ENCODE peak calls at places on chromosomes 16 and 17, in five cellular contexts. A is sigmoid colon, B is vagina, L is prostate gland, V is transverse colon. R is an unnamed sample.

GRCh38 chr16:68270353-68270752 is 6.0 kb downstream of the SLC7A6 start:
- DNase-seq in A (no peak), B (no peak), L (no peak), V (no peak), R (no peak)

GRCh38 chr16:85323230-85323960 is 211.1 kb upstream of the CIBAR2 start:
- DNase-seq in A (no peak), B (no peak), L (no peak), V (no peak), R (no peak)

GRCh38 chr17:66123163-66123562 is 68.8 kb downstream of the CEP112 start:
- DNase-seq in A (no peak), B (no peak), L (no peak), V (no peak), R (no peak)

GRCh38 chr17:44220211-44221071 is 966 bp upstream of the UBTF start:
- DNase-seq in A (peak), B (no peak), L (peak), V (peak), R (peak)

GRCh38 chr16:508884-509736 is 18.4 kb upstream of the CAPN15 start:
- DNase-seq in A (no peak), B (no peak), L (no peak), V (peak), R (no peak)

GRCh38 chr16:55053071-55053415 is 122.4 kb downstream of the IRX5 start:
- DNase-seq in A (peak), B (no peak), L (no peak), V (no peak), R (peak)

GRCh38 chr17:28741358-28742349 is 2.2 kb upstream of the TRAF4 start:
- DNase-seq in A (no peak), B (no peak), L (no peak), V (peak), R (peak)

GRCh38 chr17:50817838-50818237 is 17.5 kb upstream of the WFIKKN2 start:
- DNase-seq in A (no peak), B (no peak), L (no peak), V (no peak), R (no peak)

GRCh38 chr16:74460542-74460941 is 39.3 kb upstream of the CLEC18B start:
- DNase-seq in A (no peak), B (no peak), L (no peak), V (no peak), R (no peak)

GRCh38 chr17:81128338-81128737 is 37.0 kb upstream of the PVALEF start:
- DNase-seq in A (no peak), B (no peak), L (no peak), V (no peak), R (no peak)

GRCh38 chr17:48759288-48759687 is 30.7 kb upstream of the HOXB13 start:
- DNase-seq in A (no peak), B (no peak), L (no peak), V (no peak), R (no peak)

GRCh38 chr17:43548689-43549379 is 2.7 kb upstream of the ETV4 start:
- DNase-seq in A (no peak), B (no peak), L (no peak), V (no peak), R (no peak)

GRCh38 chr17:49858796-49859195 is 10.9 kb upstream of the TAC4 start:
- DNase-seq in A (no peak), B (no peak), L (no peak), V (no peak), R (no peak)

GRCh38 chr16:80592273-80592672 is 51.5 kb downstream of the DYNLRB2 start:
- DNase-seq in A (no peak), B (no peak), L (no peak), V (no peak), R (no peak)

GRCh38 chr17:39213852-39214251 is 11.9 kb downstream of the STAC2 start:
- DNase-seq in A (no peak), B (no peak), L (no peak), V (no peak), R (no peak)

GRCh38 chr17:2253768-2254406 is 49.7 kb downstream of the SMG6 start:
- DNase-seq in A (no peak), B (no peak), L (no peak), V (no peak), R (no peak)

GRCh38 chr17:18862011-18862410 is 4.1 kb downstream of the PRPSAP2 start:
- DNase-seq in A (no peak), B (no peak), L (no peak), V (no peak), R (no peak)

GRCh38 chr17:80224683-80225082 is 4.5 kb downstream of the SLC26A11 start:
- DNase-seq in A (no peak), B (no peak), L (no peak), V (no peak), R (no peak)

GRCh38 chr16:26762596-26762995 is 304.1 kb upstream of the C16orf82 start:
- DNase-seq in A (no peak), B (no peak), L (no peak), V (no peak), R (no peak)

GRCh38 chr16:71303938-71304337 is 14.7 kb upstream of the CMTR2 start:
- DNase-seq in A (no peak), B (no peak), L (no peak), V (no peak), R (no peak)

GRCh38 chr17:18139498-18139897 is 30.9 kb downstream of the MYO15A start:
- DNase-seq in A (no peak), B (no peak), L (no peak), V (no peak), R (no peak)

GRCh38 chr17:1438593-1439083 is 17.4 kb downstream of the CRK start:
- DNase-seq in A (no peak), B (no peak), L (no peak), V (no peak), R (no peak)

GRCh38 chr17:81685108-81685507 is 1.3 kb downstream of the HGS start:
- DNase-seq in A (no peak), B (no peak), L (no peak), V (no peak), R (no peak)

GRCh38 chr16:17940584-17940983 is 396.0 kb downstream of the NPIPA8 start:
- DNase-seq in A (no peak), B (no peak), L (no peak), V (no peak), R (no peak)

GRCh38 chr16:12311309-12311708 is 334.8 kb downstream of the SNX29 start:
- DNase-seq in A (no peak), B (no peak), L (no peak), V (no peak), R (no peak)

GRCh38 chr17:18321309-18321708 is 6.2 kb downstream of the SMCR8 start:
- DNase-seq in A (peak), B (no peak), L (no peak), V (no peak), R (peak)

GRCh38 chr16:17590711-17591654 is 120.2 kb upstream of the XYLT1 start:
- DNase-seq in A (no peak), B (no peak), L (no peak), V (no peak), R (no peak)

GRCh38 chr17:7354262-7354781 is 634 bp upstream of the TMEM95 start:
- DNase-seq in A (no peak), B (no peak), L (no peak), V (peak), R (no peak)

GRCh38 chr16:52470601-52471000 is 76.3 kb downstream of the TOX3 start:
- DNase-seq in A (no peak), B (no peak), L (no peak), V (no peak), R (no peak)

GRCh38 chr16:80982646-80983045 is 24.0 kb downstream of the CMC2 start:
- DNase-seq in A (no peak), B (no peak), L (no peak), V (no peak), R (no peak)

GRCh38 chr17:61245706-61246135 is 153.9 kb upstream of the TBX2 start:
- DNase-seq in A (no peak), B (no peak), L (no peak), V (no peak), R (no peak)

GRCh38 chr17:36907407-36907806 is 29.9 kb upstream of the LHX1 start:
- DNase-seq in A (no peak), B (no peak), L (no peak), V (no peak), R (no peak)

GRCh38 chr16:7614022-7614795 is 281.6 kb downstream of the RBFOX1 start:
- DNase-seq in A (no peak), B (no peak), L (no peak), V (no peak), R (no peak)

GRCh38 chr16:7613518-7613917 is 280.9 kb downstream of the RBFOX1 start:
- DNase-seq in A (no peak), B (no peak), L (no peak), V (no peak), R (no peak)

GRCh38 chr16:7615565-7615964 is 282.9 kb downstream of the RBFOX1 start:
- DNase-seq in A (no peak), B (no peak), L (no peak), V (no peak), R (no peak)
- TF ChIP-seq CTCF in A (no peak), B (no peak), L (no peak), V (no peak), R (no peak)

DNA sequence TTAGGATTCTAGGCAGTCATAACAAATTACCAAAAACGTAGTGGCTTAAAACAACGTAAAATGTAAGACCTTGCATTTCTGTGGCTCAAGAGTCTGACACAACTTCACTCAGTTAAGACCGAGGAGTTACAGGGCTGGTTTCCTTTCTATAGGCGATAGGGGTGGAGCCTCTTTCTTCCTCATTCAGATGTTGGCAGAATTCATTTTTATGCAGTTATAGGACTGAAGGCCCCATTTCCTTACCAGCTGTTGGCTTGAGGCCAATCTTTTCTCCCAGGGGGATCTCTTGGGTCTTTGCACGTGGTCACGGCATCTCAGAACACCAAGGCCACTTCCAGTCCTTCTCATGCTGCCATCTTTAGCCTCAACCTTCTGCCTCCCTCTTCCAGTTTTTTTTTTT is 145.2 kb downstream of the KCNJ2 start:
- DNase-seq in A (no peak), B (no peak), L (no peak), V (no peak), R (no peak)
- TF ChIP-seq POLR2A in A (no peak), B (no peak), L (no peak), V (no peak), R (no peak)

DNA sequence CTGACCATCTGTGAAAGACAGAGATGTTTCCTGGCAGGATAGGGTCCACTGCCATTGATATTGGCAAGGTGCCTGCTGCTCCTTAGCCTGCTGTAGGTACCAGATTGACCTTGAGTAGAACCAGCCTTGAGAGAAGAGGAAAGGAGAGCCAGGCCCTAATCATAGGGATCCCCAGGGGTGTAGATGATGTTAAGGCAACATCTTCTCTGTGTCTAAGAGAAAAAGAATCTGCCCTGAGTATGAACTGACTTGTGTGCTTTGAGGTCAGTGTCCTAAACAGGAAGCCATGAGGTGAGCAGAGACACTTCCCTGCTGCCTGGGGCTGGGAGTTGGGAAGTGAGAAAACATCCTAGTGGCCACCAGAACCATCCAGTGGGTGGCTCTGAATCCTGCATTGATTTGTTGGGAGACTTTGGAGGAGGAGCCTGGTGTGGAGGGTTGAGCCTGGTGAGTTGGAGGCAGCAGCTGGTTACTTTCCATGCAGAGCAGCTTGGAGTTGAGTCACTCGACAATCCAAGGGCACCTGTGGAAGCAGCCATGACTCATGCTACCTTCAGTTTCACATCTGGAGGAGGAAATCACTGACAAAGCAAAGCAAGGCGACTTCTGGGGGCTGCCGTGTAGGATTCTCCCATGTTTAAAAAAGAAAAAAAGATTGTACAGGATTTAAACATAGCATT is 47.8 kb downstream of the BMERB1 start:
- DNase-seq in A (peak), B (no peak), L (peak), V (peak), R (no peak)
- TF ChIP-seq POLR2AphosphoS5 in A (peak), B (peak), L (no peak), V (peak), R (no peak)

DNA sequence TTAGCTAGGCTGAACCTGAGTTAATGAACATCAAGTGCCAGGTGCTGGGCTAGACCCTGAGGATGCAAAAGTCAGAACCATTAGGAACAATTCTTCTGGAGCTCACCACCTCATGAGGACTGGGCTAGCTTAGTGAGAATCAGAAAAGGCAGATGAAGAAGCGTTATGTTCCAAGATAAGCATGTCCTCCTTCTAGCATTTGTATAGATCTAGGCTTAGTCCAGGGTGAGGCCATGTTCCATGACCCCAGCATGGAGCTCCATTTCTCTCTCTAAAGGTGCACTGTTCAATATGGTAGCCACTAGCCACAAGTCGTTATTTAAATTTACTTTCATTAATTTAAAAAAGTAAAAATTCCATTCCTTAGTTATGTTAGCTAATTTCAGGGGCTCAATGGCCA is 365.3 kb upstream of the CCL2 start:
- DNase-seq in A (no peak), B (no peak), L (no peak), V (no peak), R (no peak)
- TF ChIP-seq CTCF in A (no peak), B (no peak), L (no peak), V (no peak), R (no peak)